ENCODE peak calls at places on chromosomes 5 and 9, in four cellular contexts. G is Panc1; T is naive thymus-derived CD4-positive, alpha-beta T cell; C is SK-N-SH. V is an unnamed sample.

GRCh38 chr5:117077142-117077541 is 502.5 kb upstream of the SEMA6A start:
- DNase-seq in C (no peak), G (no peak), T (no peak), V (no peak)

GRCh38 chr9:136855461-136856077 is 3.4 kb downstream of the MAMDC4 start:
- DNase-seq in T (peak), C (no peak), G (no peak), V (peak)

GRCh38 chr9:136740971-136741884 is 1.5 kb downstream of the LCN10 start:
- DNase-seq in C (peak), G (no peak), T (no peak), V (no peak)

GRCh38 chr5:151480859-151481258 is 33.5 kb downstream of the SLC36A1 start:
- DNase-seq in T (no peak), C (peak), G (no peak), V (peak)

GRCh38 chr5:73525606-73526005 is 27.4 kb downstream of the BTF3 start:
- DNase-seq in T (no peak), C (no peak), G (no peak), V (no peak)

GRCh38 chr5:72283358-72283757 is 36.7 kb downstream of the MRPS27 start:
- DNase-seq in G (no peak), C (peak), T (no peak), V (no peak)

GRCh38 chr9:19976226-19976625 is 187.4 kb upstream of the SLC24A2 start:
- DNase-seq in C (no peak), T (no peak), G (no peak), V (no peak)

GRCh38 chr5:61964199-61964598 is 341.8 kb upstream of the KIF2A start:
- DNase-seq in C (no peak), T (no peak), G (no peak), V (no peak)

GRCh38 chr5:112247930-112248329 is 171.1 kb downstream of the EPB41L4A start:
- DNase-seq in T (no peak), G (no peak), C (no peak), V (no peak)

GRCh38 chr5:131545856-131546255 is 89.2 kb downstream of the RAPGEF6 start:
- DNase-seq in C (no peak), T (no peak), G (no peak), V (no peak)

DNA sequence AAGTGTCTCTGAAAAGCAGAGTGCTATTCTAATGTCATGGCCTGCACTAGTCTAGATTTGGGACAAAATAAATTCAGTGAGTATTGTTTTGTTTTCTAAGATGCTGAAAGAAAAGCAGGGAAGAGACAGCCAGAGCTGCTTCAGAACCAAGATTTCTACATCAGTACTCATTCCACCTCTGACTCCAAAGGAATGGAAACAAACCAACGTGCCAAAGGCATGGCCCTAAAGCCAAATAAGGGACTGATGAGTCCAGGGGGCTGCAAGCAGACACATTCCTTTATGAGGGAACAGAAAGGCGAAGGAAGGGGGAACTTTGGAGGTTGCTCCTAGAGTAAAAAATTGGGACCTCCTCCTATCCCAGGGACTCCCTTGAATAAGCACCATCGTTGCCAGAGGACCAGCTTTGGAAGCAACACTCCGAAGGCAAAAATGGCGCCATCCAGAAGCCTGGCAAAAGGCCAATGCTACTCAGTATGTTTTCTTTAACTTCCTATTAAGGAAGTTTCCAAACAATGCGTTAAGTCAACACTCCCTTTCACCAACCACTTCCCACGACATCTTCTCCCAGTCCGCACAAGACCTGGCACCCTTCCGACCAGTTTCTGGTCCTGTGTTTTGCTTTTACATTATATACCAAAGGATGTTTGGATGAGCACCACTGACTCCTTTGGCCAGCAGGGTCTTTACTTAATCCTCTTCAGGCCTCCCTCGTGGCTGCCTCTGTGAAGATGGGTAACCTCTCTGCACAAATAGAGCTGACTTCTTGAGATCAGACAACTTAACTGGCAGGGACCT is 31.6 kb downstream of the ADAM19 start:
- DNase-seq in G (no peak), C (no peak), T (no peak), V (no peak)
- H3K27ac ChIP-seq in G (no peak), C (peak), T (no peak), V (no peak)

DNA sequence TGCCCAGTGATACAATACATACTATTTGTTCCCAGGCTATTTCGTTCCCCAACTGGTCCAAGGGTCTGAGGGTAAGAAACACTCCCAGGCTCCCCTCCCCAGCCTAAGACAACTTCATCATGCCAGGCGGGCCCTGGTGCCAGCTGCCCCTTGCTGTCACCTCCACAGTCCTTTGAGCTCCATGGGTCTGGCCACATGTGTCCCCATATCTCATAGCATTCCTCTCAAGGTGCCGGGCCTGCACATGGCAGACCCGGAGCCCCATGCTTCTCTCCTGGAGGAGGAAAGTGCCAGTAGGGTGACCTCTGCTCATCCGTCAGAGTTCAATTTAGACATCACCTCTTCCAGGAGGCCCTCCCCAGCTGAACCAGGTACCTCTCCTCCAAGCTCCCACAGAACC is 120.5 kb downstream of the C5orf15 start:
- DNase-seq in T (no peak), G (no peak), C (no peak), V (no peak)
- H3K27ac ChIP-seq in T (no peak), G (no peak), C (no peak), V (no peak)

GRCh38 chr9:130195638-130196037 is 23.4 kb downstream of the NCS1 start:
- DNase-seq in T (no peak), C (no peak), G (no peak), V (no peak)

GRCh38 chr9:130196643-130197042 is 24.4 kb downstream of the NCS1 start:
- DNase-seq in G (no peak), C (peak), T (no peak), V (no peak)

GRCh38 chr9:130198501-130199179 is 26.4 kb downstream of the NCS1 start:
- DNase-seq in T (no peak), G (no peak), C (no peak), V (no peak)

GRCh38 chr9:130197888-130198287 is 25.7 kb downstream of the NCS1 start:
- DNase-seq in G (no peak), T (no peak), C (no peak), V (no peak)

GRCh38 chr9:130197386-130197785 is 25.2 kb downstream of the NCS1 start:
- DNase-seq in C (no peak), T (no peak), G (no peak), V (no peak)
- H3K27ac ChIP-seq in C (no peak), T (no peak), G (peak), V (no peak)

DNA sequence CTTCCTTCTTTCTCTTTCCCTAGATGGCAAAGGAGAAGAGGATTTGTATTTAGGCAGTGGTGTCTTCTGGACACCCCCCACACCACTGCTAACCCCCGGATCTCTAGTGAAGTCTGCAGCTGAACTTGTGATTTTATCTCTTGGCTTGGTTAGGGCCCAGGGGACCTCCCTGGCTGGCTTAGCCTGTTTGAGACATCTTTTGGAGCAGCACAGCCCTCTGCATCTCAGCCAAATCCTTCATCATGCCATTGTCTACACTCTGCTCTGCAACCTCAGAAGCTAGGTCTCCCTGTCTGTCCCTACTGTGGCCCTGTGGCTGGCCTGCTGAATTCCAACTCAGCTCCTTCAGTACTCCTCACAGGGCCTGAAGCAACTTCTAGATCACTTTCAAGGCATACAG is 81.7 kb downstream of the MUSK start:
- DNase-seq in T (no peak), G (no peak), C (no peak), V (no peak)
- H3K27ac ChIP-seq in T (no peak), G (no peak), C (no peak), V (no peak)

DNA sequence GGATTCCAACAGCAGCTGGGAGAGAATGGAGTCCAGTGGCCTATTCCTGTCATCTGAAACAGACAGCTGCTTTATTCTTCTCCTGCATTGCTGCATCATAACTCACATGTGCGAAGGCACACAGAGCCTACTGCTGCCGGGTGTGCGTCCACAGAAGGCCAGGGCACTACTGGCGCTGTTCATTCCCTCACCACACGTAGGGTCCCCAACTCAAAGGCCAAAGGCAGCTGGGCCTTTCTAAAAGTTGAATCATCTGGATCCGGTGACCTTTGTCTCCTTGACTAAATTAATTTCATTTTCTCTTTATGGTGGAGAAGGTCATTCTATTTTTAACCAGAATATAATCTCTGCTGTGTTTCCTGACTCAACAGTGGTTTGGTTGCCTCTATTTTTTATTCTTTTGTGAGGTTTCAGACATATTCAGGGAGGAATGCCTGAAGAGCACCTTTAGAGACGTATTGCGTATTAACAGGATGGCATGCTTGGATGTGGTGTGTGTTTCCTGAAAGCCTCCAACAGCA is 10.8 kb upstream of the SPATA24 start:
- DNase-seq in G (no peak), C (no peak), T (no peak), V (no peak)
- H3K27ac ChIP-seq in G (no peak), C (no peak), T (no peak), V (no peak)